ENCODE peak calls at places on chromosomes 12 and 14, in five cellular contexts. M is IMR-90; E is left ventricle myocardium superior; S is endodermal cell; L is activated CD4-positive, alpha-beta T cell treated with anti-CD3 and anti-CD28 coated beads, Interleukin-2, amount 50 U/mL, for 1 hour. F is an unnamed sample.

GRCh38 chr14:80275208-80275850 is 64.0 kb upstream of the DIO2 start:
- DNase-seq in M (peak), E (no peak), S (no peak), L (no peak), F (no peak)

GRCh38 chr12:132106921-132107320 is 37.2 kb downstream of the DDX51 start:
- DNase-seq in M (peak), E (no peak), S (peak), L (no peak), F (no peak)

GRCh38 chr12:45613306-45613705 is 116.2 kb upstream of the ARID2 start:
- DNase-seq in M (peak), E (no peak), S (no peak), L (no peak), F (no peak)

GRCh38 chr14:38174721-38175120 is 33.0 kb upstream of the SSTR1 start:
- DNase-seq in M (no peak), E (no peak), S (no peak), L (no peak), F (no peak)

GRCh38 chr12:12979731-12980259 is 20.3 kb downstream of the HEBP1 start:
- DNase-seq in M (peak), E (no peak), S (no peak), L (no peak), F (no peak)

GRCh38 chr12:89856431-89856830 is 147.8 kb upstream of the ATP2B1 start:
- DNase-seq in M (peak), E (no peak), S (no peak), L (no peak), F (no peak)

GRCh38 chr12:120282229-120282628 is 9.5 kb downstream of the RNU4-2 start:
- DNase-seq in M (no peak), E (no peak), S (peak), L (no peak), F (no peak)

GRCh38 chr12:10615532-10615931 is 2.1 kb upstream of the MAGOHB start:
- DNase-seq in M (no peak), E (no peak), S (no peak), L (no peak), F (no peak)

GRCh38 chr12:53244337-53244736 is 12.3 kb upstream of the RARG start:
- DNase-seq in M (no peak), E (no peak), S (no peak), L (no peak), F (no peak)

GRCh38 chr14:51368721-51369163 is 128.7 kb downstream of the TMX1 start:
- DNase-seq in M (peak), E (no peak), S (no peak), L (no peak), F (peak)

F was measured in NCI-H460.